ENCODE peak calls at places on chromosome 19, in seven cellular contexts. One of them, this sample, is unnamed.

GRCh38 chr19:50705422-50706019 is 14.1 kb downstream of the SHANK1 start:
- DNase-seq in cardiac muscle cell: peak; percentile 76
- DNase-seq in AG09319: peak; percentile 10
- DNase-seq in BE2C: peak; percentile 67
- DNase-seq in prostate gland: no peak
- DNase-seq in Panc1: peak; percentile 42
- DNase-seq in brain microvascular endothelial cell: peak; percentile 68
- DNase-seq in this sample: no peak

GRCh38 chr19:512548-513365 is 5.5 kb downstream of the TPGS1 start:
- DNase-seq in AG09319: no peak
- DNase-seq in prostate gland: no peak
- DNase-seq in Panc1: no peak
- DNase-seq in BE2C: no peak
- DNase-seq in cardiac muscle cell: no peak
- DNase-seq in brain microvascular endothelial cell: no peak
- DNase-seq in this sample: no peak

GRCh38 chr19:46426506-46427162 is 2.1 kb downstream of the PNMA8C start:
- DNase-seq in BE2C: peak; percentile 91
- DNase-seq in cardiac muscle cell: peak; percentile 89
- DNase-seq in prostate gland: peak; percentile 51
- DNase-seq in Panc1: no peak
- DNase-seq in brain microvascular endothelial cell: peak; percentile 56
- DNase-seq in AG09319: no peak
- DNase-seq in this sample: peak; percentile 94

GRCh38 chr19:5826531-5827341 is 12.8 kb downstream of the FUT6 start:
- DNase-seq in brain microvascular endothelial cell: no peak
- DNase-seq in BE2C: peak; percentile 92
- DNase-seq in prostate gland: peak; percentile 59
- DNase-seq in AG09319: no peak
- DNase-seq in cardiac muscle cell: peak; percentile 45
- DNase-seq in Panc1: no peak
- DNase-seq in this sample: peak; percentile 73

GRCh38 chr19:1027020-1027952 is 878 bp downstream of the CNN2 start:
- DNase-seq in BE2C: no peak
- DNase-seq in prostate gland: no peak
- DNase-seq in AG09319: no peak
- DNase-seq in cardiac muscle cell: peak; percentile 54
- DNase-seq in brain microvascular endothelial cell: no peak
- DNase-seq in Panc1: no peak
- DNase-seq in this sample: no peak

GRCh38 chr19:46271488-46272197 is 25.2 kb upstream of the HIF3A start:
- DNase-seq in Panc1: no peak
- DNase-seq in BE2C: no peak
- DNase-seq in cardiac muscle cell: peak; percentile 84
- DNase-seq in AG09319: no peak
- DNase-seq in brain microvascular endothelial cell: peak; percentile 91
- DNase-seq in prostate gland: no peak
- DNase-seq in this sample: no peak

GRCh38 chr19:36340786-36341386 is 38.1 kb downstream of the ZFP14 start:
- DNase-seq in brain microvascular endothelial cell: no peak
- DNase-seq in BE2C: no peak
- DNase-seq in AG09319: no peak
- DNase-seq in cardiac muscle cell: no peak
- DNase-seq in Panc1: no peak
- DNase-seq in prostate gland: no peak
- DNase-seq in this sample: no peak

GRCh38 chr19:7507884-7508283 is 8.0 kb upstream of the ZNF358 start:
- DNase-seq in prostate gland: no peak
- DNase-seq in cardiac muscle cell: peak; percentile 82
- DNase-seq in BE2C: peak; percentile 96
- DNase-seq in Panc1: peak; percentile 50
- DNase-seq in AG09319: peak; percentile 40
- DNase-seq in brain microvascular endothelial cell: peak; percentile 92
- DNase-seq in this sample: peak; percentile 75

GRCh38 chr19:1064661-1065605 is 2.0 kb upstream of the ARHGAP45 start:
- DNase-seq in BE2C: peak; percentile 78
- DNase-seq in brain microvascular endothelial cell: no peak
- DNase-seq in Panc1: no peak
- DNase-seq in AG09319: no peak
- DNase-seq in cardiac muscle cell: peak; percentile 72
- DNase-seq in prostate gland: peak; percentile 38
- DNase-seq in this sample: peak; percentile 85

GRCh38 chr19:17755977-17756670 is 4.8 kb downstream of the FCHO1 start:
- DNase-seq in Panc1: no peak
- DNase-seq in AG09319: no peak
- DNase-seq in cardiac muscle cell: peak; percentile 58
- DNase-seq in BE2C: peak; percentile 83
- DNase-seq in prostate gland: no peak
- DNase-seq in brain microvascular endothelial cell: peak; percentile 25
- DNase-seq in this sample: peak; percentile 89

GRCh38 chr19:51367565-51368365 is 1.0 kb downstream of the CLDND2 start:
- DNase-seq in Panc1: peak; percentile 63
- DNase-seq in prostate gland: peak; percentile 98
- DNase-seq in cardiac muscle cell: peak; percentile 100
- DNase-seq in AG09319: peak; percentile 98
- DNase-seq in brain microvascular endothelial cell: peak; percentile 99
- DNase-seq in BE2C: peak; percentile 99
- DNase-seq in this sample: peak; percentile 99

GRCh38 chr19:42176649-42176989 is 40.9 kb downstream of the DEDD2 start:
- DNase-seq in Panc1: no peak
- DNase-seq in brain microvascular endothelial cell: no peak
- DNase-seq in prostate gland: no peak
- DNase-seq in AG09319: no peak
- DNase-seq in cardiac muscle cell: no peak
- DNase-seq in BE2C: no peak
- DNase-seq in this sample: no peak

GRCh38 chr19:45253396-45254027 is 2.4 kb downstream of the MARK4 start:
- DNase-seq in Panc1: no peak
- DNase-seq in prostate gland: no peak
- DNase-seq in BE2C: no peak
- DNase-seq in brain microvascular endothelial cell: peak; percentile 16
- DNase-seq in AG09319: no peak
- DNase-seq in cardiac muscle cell: peak; percentile 32
- DNase-seq in this sample: no peak

GRCh38 chr19:5338661-5339469 is 1.7 kb downstream of the PTPRS start:
- DNase-seq in cardiac muscle cell: no peak
- DNase-seq in AG09319: no peak
- DNase-seq in Panc1: no peak
- DNase-seq in brain microvascular endothelial cell: no peak
- DNase-seq in prostate gland: no peak
- DNase-seq in BE2C: peak; percentile 71
- DNase-seq in this sample: peak; percentile 86

GRCh38 chr19:28873301-28873700 is 339.6 kb downstream of the UQCRFS1 start:
- DNase-seq in prostate gland: no peak
- DNase-seq in brain microvascular endothelial cell: no peak
- DNase-seq in BE2C: no peak
- DNase-seq in AG09319: no peak
- DNase-seq in cardiac muscle cell: no peak
- DNase-seq in Panc1: no peak
- DNase-seq in this sample: no peak

GRCh38 chr19:42601811-42602443 is 7.2 kb upstream of the CEACAM8 start:
- DNase-seq in brain microvascular endothelial cell: peak; percentile 27
- DNase-seq in cardiac muscle cell: peak; percentile 47
- DNase-seq in prostate gland: no peak
- DNase-seq in Panc1: no peak
- DNase-seq in BE2C: no peak
- DNase-seq in AG09319: no peak
- DNase-seq in this sample: no peak

GRCh38 chr19:2582984-2583956 is 107.3 kb downstream of the GADD45B start:
- DNase-seq in AG09319: no peak
- DNase-seq in BE2C: no peak
- DNase-seq in Panc1: no peak
- DNase-seq in cardiac muscle cell: no peak
- DNase-seq in prostate gland: no peak
- DNase-seq in brain microvascular endothelial cell: no peak
- DNase-seq in this sample: no peak

GRCh38 chr19:50020481-50020880 is 4.7 kb downstream of the VRK3 start:
- DNase-seq in brain microvascular endothelial cell: no peak
- DNase-seq in cardiac muscle cell: no peak
- DNase-seq in AG09319: no peak
- DNase-seq in Panc1: no peak
- DNase-seq in prostate gland: no peak
- DNase-seq in BE2C: no peak
- DNase-seq in this sample: no peak

GRCh38 chr19:7262470-7262869 is 31.7 kb downstream of the INSR start:
- DNase-seq in cardiac muscle cell: no peak
- DNase-seq in brain microvascular endothelial cell: no peak
- DNase-seq in prostate gland: no peak
- DNase-seq in AG09319: no peak
- DNase-seq in BE2C: no peak
- DNase-seq in Panc1: no peak
- DNase-seq in this sample: no peak

GRCh38 chr19:51323481-51323891 is 12.0 kb downstream of the IGLON5 start:
- DNase-seq in Panc1: no peak
- DNase-seq in prostate gland: no peak
- DNase-seq in brain microvascular endothelial cell: no peak
- DNase-seq in cardiac muscle cell: no peak
- DNase-seq in AG09319: no peak
- DNase-seq in BE2C: no peak
- DNase-seq in this sample: no peak

GRCh38 chr19:18292810-18293641 is 11.6 kb upstream of the JUND start:
- DNase-seq in BE2C: peak; percentile 79
- DNase-seq in prostate gland: peak; percentile 45
- DNase-seq in Panc1: no peak
- DNase-seq in cardiac muscle cell: peak; percentile 90
- DNase-seq in AG09319: no peak
- DNase-seq in brain microvascular endothelial cell: peak; percentile 52
- DNase-seq in this sample: peak; percentile 65

GRCh38 chr19:39270091-39270871 is 2.1 kb downstream of the IFNL2 start:
- DNase-seq in prostate gland: no peak
- DNase-seq in AG09319: no peak
- DNase-seq in BE2C: no peak
- DNase-seq in cardiac muscle cell: peak; percentile 6
- DNase-seq in Panc1: no peak
- DNase-seq in brain microvascular endothelial cell: no peak
- DNase-seq in this sample: no peak

GRCh38 chr19:9834726-9835506 is at the start of gene PIN1:
- DNase-seq in BE2C: peak; percentile 99
- DNase-seq in prostate gland: peak; percentile 99
- DNase-seq in brain microvascular endothelial cell: peak; percentile 99
- DNase-seq in cardiac muscle cell: peak; percentile 99
- DNase-seq in Panc1: peak; percentile 85
- DNase-seq in AG09319: peak; percentile 95
- DNase-seq in this sample: peak; percentile 100
- TF ChIP-seq CTCF in BE2C: peak; percentile 43
- TF ChIP-seq CTCF in prostate gland: peak; percentile 80
- TF ChIP-seq CTCF in brain microvascular endothelial cell: peak; percentile 26
- TF ChIP-seq CTCF in cardiac muscle cell: peak; percentile 59
- TF ChIP-seq CTCF in Panc1: no peak
- TF ChIP-seq CTCF in AG09319: peak; percentile 27
- TF ChIP-seq CTCF in this sample: peak; percentile 43

DNA sequence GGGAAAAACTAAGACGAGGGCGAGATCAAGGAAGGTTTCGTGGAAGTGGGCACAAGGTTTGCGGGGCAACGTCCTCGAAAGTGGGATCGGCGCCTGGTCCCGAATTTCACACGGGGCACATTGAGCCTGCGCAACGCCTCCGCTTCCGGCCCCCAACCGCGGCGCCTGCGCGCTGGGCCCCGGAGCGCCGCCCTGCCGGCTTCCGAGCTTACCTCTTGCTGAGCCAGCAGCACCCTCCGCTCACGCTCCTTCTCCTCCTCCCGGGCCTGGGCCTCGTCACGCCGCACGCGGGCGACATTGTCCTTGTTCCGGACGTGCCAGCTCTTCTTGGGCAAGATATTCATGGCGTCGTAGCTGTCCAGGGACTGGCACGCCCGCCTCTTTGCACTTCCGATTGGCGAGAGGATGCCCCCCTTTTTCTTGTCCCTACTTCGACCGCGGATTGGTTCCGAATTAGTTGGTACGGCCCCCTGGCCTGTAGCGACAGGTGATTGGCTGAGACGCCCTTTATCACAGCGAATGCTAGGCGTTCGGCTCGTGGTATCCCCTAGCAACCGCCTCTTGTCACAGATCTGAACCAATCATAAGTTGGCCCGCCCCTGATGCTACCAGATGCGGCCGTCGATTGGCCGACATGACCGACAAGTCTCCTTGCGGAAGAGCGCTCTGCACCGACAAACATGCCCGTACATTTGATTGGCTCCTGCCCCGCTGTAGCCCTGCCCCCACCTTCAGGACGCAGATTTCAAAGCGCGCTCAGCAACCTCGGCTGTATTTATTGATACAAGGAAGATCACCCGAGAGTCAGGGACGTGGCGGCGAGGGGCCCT is at the start of gene LENG1:
- DNase-seq in brain microvascular endothelial cell: peak; percentile 100
- DNase-seq in prostate gland: peak; percentile 100
- DNase-seq in AG09319: peak; percentile 100
- DNase-seq in Panc1: peak; percentile 100
- DNase-seq in BE2C: peak; percentile 99
- DNase-seq in cardiac muscle cell: peak; percentile 100
- DNase-seq in this sample: peak; percentile 94
- TF ChIP-seq CTCF in brain microvascular endothelial cell: peak; percentile 41
- TF ChIP-seq CTCF in prostate gland: peak; percentile 69
- TF ChIP-seq CTCF in AG09319: peak; percentile 15
- TF ChIP-seq CTCF in Panc1: no peak
- TF ChIP-seq CTCF in BE2C: peak; percentile 7
- TF ChIP-seq CTCF in cardiac muscle cell: peak; percentile 36
- TF ChIP-seq CTCF in this sample: no peak

GRCh38 chr19:35143231-35143715 is at the start of gene FXYD7:
- DNase-seq in brain microvascular endothelial cell: no peak
- DNase-seq in prostate gland: no peak
- DNase-seq in Panc1: no peak
- DNase-seq in AG09319: no peak
- DNase-seq in BE2C: peak; percentile 50
- DNase-seq in cardiac muscle cell: no peak
- DNase-seq in this sample: peak; percentile 82
- TF ChIP-seq CTCF in brain microvascular endothelial cell: no peak
- TF ChIP-seq CTCF in prostate gland: no peak
- TF ChIP-seq CTCF in Panc1: no peak
- TF ChIP-seq CTCF in AG09319: no peak
- TF ChIP-seq CTCF in BE2C: no peak
- TF ChIP-seq CTCF in cardiac muscle cell: no peak
- TF ChIP-seq CTCF in this sample: peak; percentile 70

DNA sequence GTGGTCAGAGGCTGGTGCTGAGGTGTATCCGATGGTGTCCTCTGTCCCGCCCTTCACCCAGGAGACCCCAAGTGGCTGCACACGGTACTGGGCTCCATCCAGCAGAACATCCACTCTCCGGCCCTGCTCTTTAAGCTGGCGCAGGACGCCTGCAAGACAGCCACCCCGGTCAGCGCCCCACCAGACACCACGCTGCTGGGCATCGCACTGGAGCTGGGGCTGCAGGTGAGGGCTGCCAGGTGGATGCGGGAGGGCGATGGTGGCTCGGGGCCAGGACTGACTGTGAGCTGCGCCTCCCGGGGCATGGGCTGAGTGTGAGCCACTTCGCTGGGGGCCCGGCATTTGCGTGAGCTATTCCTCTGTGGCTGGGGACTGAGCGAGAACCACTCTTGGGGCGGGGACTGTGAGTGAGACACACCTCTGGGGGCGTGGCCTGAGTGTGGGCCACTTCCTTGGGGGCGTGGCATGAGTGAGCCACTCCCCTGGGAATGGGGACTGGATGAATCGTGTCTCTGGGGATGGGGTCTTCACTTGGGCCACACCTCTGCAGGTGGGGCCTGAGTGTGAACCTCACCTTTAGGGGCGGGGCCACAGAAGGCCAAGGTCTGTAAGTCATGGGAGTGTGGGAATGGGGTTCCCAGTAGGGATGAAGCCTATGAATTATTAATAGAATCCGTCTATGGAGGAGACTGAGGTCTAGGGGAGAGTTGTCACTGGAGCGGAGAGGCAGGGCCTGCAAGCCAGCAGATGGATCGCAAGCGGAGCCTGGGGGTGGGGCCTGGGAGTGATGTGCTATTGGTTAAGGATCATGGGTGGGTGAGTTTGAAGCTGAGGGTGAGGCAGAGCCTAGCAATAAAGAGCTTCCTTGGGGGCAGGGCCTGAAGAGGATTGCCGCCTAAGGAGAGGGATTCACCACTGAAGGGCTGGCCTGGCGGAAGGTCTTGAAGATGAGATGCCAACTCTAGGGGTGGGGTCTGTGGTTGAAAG is 30.5 kb downstream of the ZSWIM4 start:
- DNase-seq in brain microvascular endothelial cell: no peak
- DNase-seq in Panc1: no peak
- DNase-seq in prostate gland: no peak
- DNase-seq in BE2C: peak; percentile 75
- DNase-seq in cardiac muscle cell: no peak
- DNase-seq in AG09319: no peak
- DNase-seq in this sample: peak; percentile 48
- TF ChIP-seq CTCF in brain microvascular endothelial cell: peak; percentile 42
- TF ChIP-seq CTCF in Panc1: no peak
- TF ChIP-seq CTCF in prostate gland: no peak
- TF ChIP-seq CTCF in BE2C: no peak
- TF ChIP-seq CTCF in cardiac muscle cell: no peak
- TF ChIP-seq CTCF in AG09319: no peak
- TF ChIP-seq CTCF in this sample: peak; percentile 41